ENCODE peak calls at places on chromosome 17, in nine cellular contexts. I, B, Q, M, W, L, O, A and U are unnamed samples.

GRCh38 chr17:39486242-39486641 is 25.0 kb downstream of the CDK12 start:
- DNase-seq in I (no peak), A (peak; percentile 70), B (peak; percentile 42), W (no peak), M (no peak), O (peak; percentile 34), Q (no peak), L (no peak), U (no peak)

GRCh38 chr17:48177816-48178215 is 70.2 kb downstream of the SNX11 start:
- DNase-seq in W (no peak), M (no peak), I (no peak), A (peak; percentile 4), O (no peak), Q (no peak), L (no peak), B (no peak), U (no peak)

GRCh38 chr17:36094746-36095145 is 4.8 kb upstream of the CCL3 start:
- DNase-seq in L (no peak), B (no peak), M (no peak), W (no peak), Q (no peak), A (no peak), O (no peak), I (no peak), U (peak; percentile 67)

GRCh38 chr17:59221159-59221847 is 992 bp downstream of the GDPD1 start:
- DNase-seq in Q (no peak), A (no peak), W (peak; percentile 2), M (no peak), O (no peak), L (no peak), B (no peak), I (no peak), U (no peak)

GRCh38 chr17:73705594-73705993 is 61.3 kb upstream of the SDK2 start:
- DNase-seq in L (no peak), W (no peak), I (no peak), A (peak; percentile 93), B (peak; percentile 14), O (no peak), M (no peak), Q (no peak), U (no peak)

GRCh38 chr17:75219815-75220214 is 14.3 kb downstream of the NUP85 start:
- DNase-seq in A (no peak), W (no peak), O (no peak), B (no peak), I (no peak), L (no peak), M (no peak), Q (no peak), U (no peak)

GRCh38 chr17:19359151-19359550 is 3.4 kb downstream of the B9D1 start:
- DNase-seq in Q (no peak), I (no peak), O (no peak), M (no peak), L (no peak), W (no peak), B (no peak), A (no peak), U (no peak)

GRCh38 chr17:10631048-10631700 is 25.9 kb downstream of the MYH3 start:
- DNase-seq in B (peak; percentile 19), A (peak; percentile 47), O (no peak), I (no peak), Q (peak; percentile 50), W (peak; percentile 29), M (no peak), L (no peak), U (no peak)

GRCh38 chr17:47978324-47978723 is 7.4 kb downstream of the CDK5RAP3 start:
- DNase-seq in A (peak; percentile 49), Q (peak; percentile 95), O (peak; percentile 26), L (peak; percentile 70), I (no peak), B (peak; percentile 43), M (peak; percentile 76), W (peak; percentile 36), U (peak; percentile 44)

GRCh38 chr17:33520404-33521032 is 227.4 kb upstream of the ASIC2 start:
- DNase-seq in B (no peak), L (peak; percentile 37), M (peak; percentile 58), I (no peak), W (peak; percentile 57), O (no peak), Q (peak; percentile 80), A (peak; percentile 48), U (peak; percentile 36)

GRCh38 chr17:57834146-57834741 is 15.6 kb downstream of the MRPS23 start:
- DNase-seq in W (no peak), I (no peak), B (peak; percentile 46), M (no peak), A (peak; percentile 66), Q (peak; percentile 78), O (peak; percentile 79), L (no peak), U (no peak)

GRCh38 chr17:73338050-73338491 is 26.3 kb upstream of the CDC42EP4 start:
- DNase-seq in O (no peak), W (no peak), I (peak; percentile 77), L (no peak), Q (no peak), B (peak; percentile 65), A (peak; percentile 62), M (peak; percentile 79), U (no peak)